ENCODE peak calls at places on chromosomes 7 and 10, in seven cellular contexts. Z is heart right ventricle, D is stomach, T is endothelial cell of umbilical vein, R is mammary epithelial cell, C is cardiac muscle cell, S is heart left ventricle. J is an unnamed sample. For H3K36me3, the result is how much of the 10 kb centered on the place peaks cover.

GRCh38 chr10:70779685-70780369 is 5.3 kb downstream of the TBATA start:
- DNase-seq in Z (no peak), D (no peak), T (no peak), R (no peak), C (no peak), S (no peak), J (peak)

GRCh38 chr10:103671126-103671525 is 177.6 kb downstream of the NEURL1 start:
- DNase-seq in Z (no peak), D (no peak), T (no peak), R (no peak), C (no peak), S (no peak), J (no peak)

GRCh38 chr7:140673063-140673769 is 471 bp downstream of the ADCK2 start:
- DNase-seq in Z (peak), D (peak), T (peak), R (peak), C (no peak), S (peak), J (peak)

GRCh38 chr10:3043512-3044368 is 23.6 kb upstream of the PFKP start:
- DNase-seq in Z (peak), D (peak), T (peak), R (peak), C (peak), S (peak), J (peak)

GRCh38 chr7:88344956-88345832 is 38.5 kb upstream of the STEAP4 start:
- DNase-seq in Z (peak), D (peak), T (peak), R (no peak), C (peak), S (peak), J (peak)

GRCh38 chr10:103513383-103514060 is 20.0 kb downstream of the NEURL1 start:
- DNase-seq in Z (no peak), D (no peak), T (no peak), R (no peak), C (no peak), S (no peak), J (no peak)

GRCh38 chr10:6327906-6328707 is 125.4 kb downstream of the PFKFB3 start:
- DNase-seq in Z (no peak), D (no peak), T (no peak), R (no peak), C (no peak), S (no peak), J (no peak)

GRCh38 chr7:157077021-157077420 is 61.7 kb upstream of the UBE3C start:
- DNase-seq in Z (no peak), D (no peak), T (no peak), R (no peak), C (no peak), S (no peak), J (no peak)

GRCh38 chr7:49778731-49779270 is 5.4 kb downstream of the VWC2 start:
- DNase-seq in Z (no peak), D (no peak), T (no peak), R (no peak), C (no peak), S (no peak), J (no peak)

GRCh38 chr7:7996568-7996967 is 28.0 kb downstream of the GLCCI1 start:
- DNase-seq in Z (no peak), D (no peak), T (no peak), R (peak), C (no peak), S (no peak), J (no peak)

GRCh38 chr10:74589226-74589673 is 237.2 kb upstream of the KAT6B start:
- DNase-seq in Z (peak), D (peak), T (peak), R (peak), C (peak), S (peak), J (peak)

GRCh38 chr10:124323145-124323725 is 95.5 kb downstream of the OAT start:
- DNase-seq in Z (no peak), D (no peak), T (no peak), R (peak), C (peak), S (no peak), J (no peak)

GRCh38 chr7:2452074-2452507 is 24.1 kb downstream of the GRIFIN start:
- DNase-seq in Z (no peak), D (no peak), T (no peak), R (no peak), C (peak), S (no peak), J (no peak)

GRCh38 chr7:75892634-75893272 is 13.9 kb downstream of the RHBDD2 start:
- DNase-seq in Z (peak), D (peak), T (no peak), R (peak), C (peak), S (peak), J (peak)

GRCh38 chr7:10128748-10129147 is 844.9 kb upstream of the PHF14 start:
- DNase-seq in Z (no peak), D (no peak), T (no peak), R (no peak), C (peak), S (no peak), J (no peak)

GRCh38 chr10:128060341-128060851 is 65.8 kb downstream of the MKI67 start:
- DNase-seq in Z (no peak), D (no peak), T (no peak), R (no peak), C (no peak), S (no peak), J (no peak)

GRCh38 chr10:33913194-33913593 is 578.7 kb upstream of the NRP1 start:
- DNase-seq in Z (no peak), D (no peak), T (no peak), R (peak), C (no peak), S (no peak), J (no peak)

GRCh38 chr10:25820496-25821415 is 113.3 kb upstream of the MYO3A start:
- DNase-seq in Z (no peak), D (no peak), T (no peak), R (no peak), C (no peak), S (no peak), J (no peak)

GRCh38 chr7:107594961-107595737 is 15.1 kb downstream of the BCAP29 start:
- DNase-seq in Z (peak), D (no peak), T (peak), R (peak), C (peak), S (no peak), J (no peak)

GRCh38 chr10:47145290-47145934 is 154.6 kb upstream of the GDF10 start:
- DNase-seq in Z (no peak), D (no peak), T (no peak), R (no peak), C (no peak), S (no peak), J (no peak)

GRCh38 chr7:19728731-19729130 is 19.9 kb upstream of the POLR1F start:
- DNase-seq in Z (no peak), D (no peak), T (no peak), R (no peak), C (no peak), S (no peak), J (no peak)
- TF ChIP-seq CTCF in Z (no peak), D (no peak), T (no peak), R (no peak), C (no peak), S (no peak), J (no peak)

DNA sequence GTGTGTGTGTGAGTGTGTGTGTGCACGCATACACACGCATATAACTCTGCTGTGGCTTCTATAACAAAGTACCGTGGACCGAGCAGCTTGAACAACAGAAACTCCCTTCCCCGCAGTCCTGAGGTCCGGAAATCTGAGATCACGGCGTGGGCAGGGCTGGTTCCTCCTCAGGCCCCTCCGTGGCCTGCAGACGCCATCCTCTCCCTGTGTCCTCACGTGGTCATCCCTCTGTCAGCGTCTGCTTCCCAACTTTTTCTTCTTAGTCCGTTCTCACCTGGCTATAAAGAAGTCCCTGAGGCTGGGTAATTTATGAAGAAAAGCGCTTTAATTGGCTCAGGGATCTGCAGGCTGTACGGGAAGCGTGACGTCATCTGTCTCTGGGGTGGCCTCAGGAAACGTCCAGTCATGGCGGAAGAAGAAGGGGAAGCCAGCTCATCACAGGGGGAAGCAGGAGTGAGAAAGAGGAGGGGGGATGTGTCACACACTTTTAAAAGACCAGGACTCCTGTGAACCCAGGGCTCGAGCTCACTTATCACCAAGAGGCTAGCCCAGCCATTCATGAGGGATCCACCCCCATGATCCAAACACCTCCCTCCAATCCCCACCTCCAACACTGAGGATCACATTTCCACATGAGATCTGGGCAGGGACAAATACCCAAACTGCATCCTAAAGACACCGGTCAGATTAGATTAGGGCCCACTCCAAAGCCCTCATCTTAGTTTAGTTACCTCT is 91.2 kb upstream of the INSIG1 start:
- DNase-seq in Z (peak), D (peak), T (peak), R (no peak), C (peak), S (peak), J (peak)
- H3K4me3 ChIP-seq in Z (no peak), D (peak), T (no peak), R (no peak), C (no peak), S (peak), J (peak)

DNA sequence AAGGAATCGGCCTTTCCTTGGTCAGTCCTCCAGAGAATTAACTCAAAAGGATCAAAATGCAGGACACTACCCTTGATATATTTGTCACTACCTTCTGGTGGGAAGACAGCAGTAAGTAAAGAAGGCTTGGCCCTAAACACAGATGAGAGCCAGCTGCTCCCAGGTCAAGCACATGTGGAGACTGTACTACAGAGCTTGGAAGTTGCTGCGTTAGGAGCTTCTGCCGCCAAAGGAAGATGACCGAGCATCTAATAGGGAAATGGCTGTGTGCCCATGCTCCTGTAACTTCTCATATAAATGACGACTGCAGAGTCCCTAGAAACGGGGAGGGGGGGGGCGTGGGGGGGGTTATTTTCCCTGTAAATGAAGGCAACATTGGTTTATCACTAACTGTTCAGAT is 59.0 kb downstream of the PODXL start:
- DNase-seq in Z (no peak), D (no peak), T (no peak), R (no peak), C (no peak), S (no peak), J (no peak)
- H3K36me3 ChIP-seq in Z (half or more), D (under half), T (under half), R (under half), C (under half), S (under half), J (under half)

GRCh38 chr7:66950763-66951162 is 29.7 kb downstream of the TMEM248 start:
- DNase-seq in Z (no peak), D (no peak), T (peak), R (no peak), C (peak), S (no peak), J (no peak)
- TF ChIP-seq CTCF in Z (no peak), D (no peak), T (no peak), R (no peak), C (no peak), S (no peak), J (no peak)

GRCh38 chr7:55016746-55017090 is 2.1 kb upstream of the EGFR start:
- DNase-seq in Z (no peak), D (no peak), T (no peak), R (no peak), C (no peak), S (no peak), J (no peak)

GRCh38 chr7:55018361-55019328 is at the start of gene EGFR:
- DNase-seq in Z (peak), D (peak), T (peak), R (peak), C (peak), S (peak), J (peak)

GRCh38 chr7:55019329-55019690 is 493 bp downstream of the EGFR start:
- DNase-seq in Z (peak), D (peak), T (peak), R (no peak), C (no peak), S (peak), J (no peak)

GRCh38 chr7:55016061-55016745 is 2.6 kb upstream of the EGFR start:
- DNase-seq in Z (no peak), D (no peak), T (no peak), R (no peak), C (no peak), S (no peak), J (no peak)

GRCh38 chr7:55017841-55018240 is 976 bp upstream of the EGFR start:
- DNase-seq in Z (no peak), D (no peak), T (no peak), R (no peak), C (no peak), S (no peak), J (no peak)
- H3K4me3 ChIP-seq in Z (no peak), D (peak), T (no peak), R (no peak), C (no peak), S (peak), J (no peak)

GRCh38 chr7:44673771-44674170 is 67.3 kb downstream of the OGDH start:
- DNase-seq in Z (no peak), D (no peak), T (no peak), R (no peak), C (no peak), S (no peak), J (no peak)

GRCh38 chr7:44674381-44674780 is 68.0 kb downstream of the OGDH start:
- DNase-seq in Z (no peak), D (no peak), T (no peak), R (no peak), C (no peak), S (no peak), J (no peak)

GRCh38 chr7:44678096-44678467 is 70.6 kb upstream of the ZMIZ2 start:
- DNase-seq in Z (no peak), D (no peak), T (no peak), R (no peak), C (peak), S (no peak), J (no peak)

GRCh38 chr7:44678468-44679179 is 70.0 kb upstream of the ZMIZ2 start:
- DNase-seq in Z (peak), D (no peak), T (no peak), R (peak), C (peak), S (no peak), J (peak)

DNA sequence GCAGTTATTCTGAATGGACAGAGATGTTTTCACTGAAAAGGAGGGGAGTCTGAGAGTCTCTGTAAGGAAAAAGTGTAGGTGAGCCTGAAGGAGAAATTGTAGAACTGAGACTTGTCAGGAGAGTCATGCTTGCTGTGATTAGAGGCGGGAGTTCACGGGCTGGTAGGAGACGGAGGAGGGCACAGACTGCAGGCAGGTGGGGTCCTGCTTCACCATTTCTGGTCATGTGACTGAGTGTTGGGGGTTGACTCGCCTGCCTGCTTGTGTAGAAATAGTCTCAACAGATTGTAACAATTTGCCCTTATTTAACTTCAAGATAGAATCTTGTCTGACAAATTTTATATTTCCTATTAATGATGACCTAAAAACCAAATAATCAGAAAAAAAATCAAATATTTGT is 70.3 kb downstream of the OGDH start:
- DNase-seq in Z (no peak), D (no peak), T (no peak), R (no peak), C (no peak), S (no peak), J (no peak)
- H3K36me3 ChIP-seq in Z (half or more), D (half or more), T (under half), R (under half), C (under half), S (half or more), J (under half)

GRCh38 chr10:19683965-19684364 is 132.3 kb upstream of the PLXDC2 start:
- DNase-seq in Z (no peak), D (no peak), T (no peak), R (no peak), C (peak), S (no peak), J (no peak)
- TF ChIP-seq CTCF in Z (no peak), D (no peak), T (no peak), R (peak), C (peak), S (no peak), J (no peak)

GRCh38 chr7:99140813-99141212 is 3.1 kb downstream of the SMURF1 start:
- DNase-seq in Z (no peak), D (no peak), T (no peak), R (no peak), C (no peak), S (no peak), J (no peak)

GRCh38 chr7:99141334-99141733 is 2.6 kb downstream of the SMURF1 start:
- DNase-seq in Z (no peak), D (no peak), T (no peak), R (no peak), C (no peak), S (no peak), J (no peak)

GRCh38 chr7:99142727-99143521 is 984 bp downstream of the SMURF1 start:
- DNase-seq in Z (peak), D (peak), T (peak), R (peak), C (peak), S (peak), J (peak)

GRCh38 chr7:99143522-99143852 is 421 bp downstream of the SMURF1 start:
- DNase-seq in Z (no peak), D (no peak), T (no peak), R (no peak), C (no peak), S (no peak), J (no peak)

DNA sequence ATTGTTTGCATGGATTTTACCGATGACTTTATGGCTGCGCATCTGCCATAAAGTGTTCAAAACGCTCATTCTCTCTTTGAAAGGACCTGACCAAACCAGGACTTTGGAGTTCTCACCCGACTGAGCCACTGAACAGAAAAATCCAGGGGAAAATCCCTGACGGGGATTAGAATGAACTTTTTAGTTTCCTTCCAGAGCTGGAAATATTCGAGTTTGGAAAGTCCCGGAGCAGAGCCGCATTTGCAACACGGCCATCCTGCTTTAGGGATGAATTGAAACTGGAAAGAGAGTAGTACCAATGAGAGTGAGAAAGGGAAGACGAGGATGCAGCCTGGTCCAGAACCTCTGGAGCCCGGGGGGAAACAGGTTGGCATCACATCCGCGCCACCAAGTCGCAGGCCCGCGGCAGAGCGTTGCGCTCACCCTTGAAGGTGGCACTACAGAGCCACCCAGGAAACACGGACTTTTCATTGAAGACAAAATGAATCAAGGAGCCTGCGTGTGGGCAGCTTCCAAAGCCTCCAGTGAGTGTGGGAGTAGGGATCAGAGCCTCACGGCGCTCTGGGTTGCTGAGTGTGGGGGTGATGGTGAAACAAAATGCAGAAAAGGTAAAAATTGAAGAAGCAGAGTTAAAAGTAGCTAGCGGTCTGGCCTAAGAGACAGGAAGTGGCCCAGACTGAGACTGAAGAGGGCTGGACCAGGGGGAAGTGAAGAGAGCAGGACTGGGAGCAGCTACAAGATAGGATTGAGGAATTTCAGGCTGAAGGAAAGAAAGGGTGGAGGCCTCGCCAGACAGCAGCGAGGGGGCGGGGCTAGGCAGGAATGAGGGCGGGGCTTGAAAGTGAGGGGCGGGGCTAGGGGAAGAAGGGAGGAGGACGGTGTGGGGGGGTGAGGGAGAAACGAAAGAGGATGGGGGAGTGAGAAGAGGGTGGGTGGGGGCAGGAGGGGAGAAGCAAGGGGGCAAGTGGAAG is 1.9 kb downstream of the SMURF1 start:
- DNase-seq in Z (peak), D (peak), T (peak), R (peak), C (peak), S (peak), J (peak)
- H3K4me3 ChIP-seq in Z (no peak), D (peak), T (peak), R (peak), C (peak), S (peak), J (peak)

GRCh38 chr7:138699661-138700060 is 1.5 kb downstream of the SVOPL start:
- DNase-seq in Z (no peak), D (no peak), T (no peak), R (no peak), C (no peak), S (no peak), J (no peak)
- H3K36me3 ChIP-seq in Z (under half), D (under half), T (under half), R (under half), C (under half), S (under half), J (under half)